ENCODE peak calls at places on chromosomes 1 and 21, in six cellular contexts. S is cardiac fibroblast, C is GM12865, O is psoas muscle, A is hepatocyte, H is BJ. I is an unnamed sample.

GRCh38 chr1:156896490-156897033 is 3.0 kb downstream of the PEAR1 start:
- DNase-seq in O (no peak), S (peak), C (no peak), A (peak), H (peak), I (peak)

GRCh38 chr1:47714368-47714767 is 276.5 kb downstream of the FOXD2 start:
- DNase-seq in H (no peak), A (no peak), C (no peak), O (no peak), S (no peak), I (no peak)

GRCh38 chr1:183444243-183444642 is 26.1 kb upstream of the NMNAT2 start:
- DNase-seq in S (peak), H (no peak), C (no peak), O (no peak), A (no peak), I (no peak)

GRCh38 chr21:16117851-16118592 is 388.2 kb downstream of the USP25 start:
- DNase-seq in H (peak), A (peak), C (no peak), S (peak), O (no peak), I (peak)

GRCh38 chr21:31180256-31181088 is 142.2 kb upstream of the KRTAP19-8 start:
- DNase-seq in O (no peak), A (peak), H (no peak), C (peak), S (peak), I (no peak)

GRCh38 chr1:53413175-53414001 is 45.8 kb upstream of the DMRTB1 start:
- DNase-seq in A (peak), O (no peak), H (peak), C (peak), S (peak), I (peak)

GRCh38 chr21:33901421-33902288 is 13.9 kb downstream of the ATP5PO start:
- DNase-seq in O (peak), H (no peak), C (peak), S (peak), A (peak), I (no peak)

GRCh38 chr1:5448486-5448885 is 543.7 kb downstream of the NPHP4 start:
- DNase-seq in A (no peak), S (no peak), C (no peak), O (no peak), H (no peak), I (no peak)

GRCh38 chr1:226632922-226633351 is 84.4 kb downstream of the STUM start:
- DNase-seq in S (no peak), A (no peak), C (no peak), O (no peak), H (no peak), I (no peak)

GRCh38 chr1:58575831-58576726 is 973 bp downstream of the TACSTD2 start:
- DNase-seq in A (no peak), H (no peak), S (no peak), C (no peak), O (no peak), I (no peak)

GRCh38 chr21:37800496-37801061 is 115.7 kb downstream of the KCNJ6 start:
- DNase-seq in H (no peak), O (no peak), C (no peak), S (peak), A (no peak), I (no peak)

GRCh38 chr21:38303300-38303699 is 46.5 kb downstream of the KCNJ15 start:
- DNase-seq in C (no peak), S (peak), O (peak), H (peak), A (peak), I (peak)

GRCh38 chr1:53470155-53470554 is 11.0 kb downstream of the DMRTB1 start:
- DNase-seq in O (peak), H (no peak), A (peak), S (peak), C (no peak), I (no peak)

GRCh38 chr1:23562138-23562819 is 3.0 kb upstream of the ID3 start:
- DNase-seq in S (peak), O (peak), C (peak), H (peak), A (peak), I (peak)

GRCh38 chr1:39395357-39395831 is 96.0 kb upstream of the BMP8A start:
- DNase-seq in H (no peak), S (peak), C (no peak), O (no peak), A (peak), I (peak)

GRCh38 chr1:37602750-37603694 is 7.3 kb upstream of the GNL2 start:
- DNase-seq in H (no peak), O (no peak), A (peak), S (peak), C (peak), I (no peak)

GRCh38 chr1:182795563-182796228 is 6.1 kb downstream of the NPL start:
- DNase-seq in S (no peak), C (no peak), H (no peak), A (peak), O (no peak), I (no peak)

GRCh38 chr1:90795396-90795795 is 78.3 kb upstream of the BARHL2 start:
- DNase-seq in S (no peak), C (no peak), H (no peak), A (no peak), O (no peak), I (no peak)

GRCh38 chr1:78586572-78586971 is 33.7 kb upstream of the IFI44L start:
- DNase-seq in C (no peak), A (no peak), H (peak), O (no peak), S (peak), I (peak)

GRCh38 chr1:115507256-115507589 is 134.5 kb upstream of the VANGL1 start:
- DNase-seq in A (peak), O (no peak), H (no peak), S (peak), C (peak), I (no peak)

GRCh38 chr21:46168659-46169386 is 13.4 kb upstream of the FTCD start:
- DNase-seq in C (no peak), A (no peak), S (no peak), O (no peak), H (no peak), I (no peak)

GRCh38 chr1:115432061-115432460 is 94.0 kb upstream of the NGF start:
- DNase-seq in C (no peak), H (peak), S (peak), O (no peak), A (peak), I (no peak)

GRCh38 chr1:233912447-233912846 is 8.0 kb downstream of the SLC35F3 start:
- DNase-seq in C (no peak), H (no peak), O (no peak), S (no peak), A (no peak), I (no peak)
- TF ChIP-seq CTCF in C (no peak), H (no peak), O (no peak), S (no peak), A (no peak), I (no peak)

GRCh38 chr1:20771780-20772179 is 15.3 kb downstream of the HP1BP3 start:
- DNase-seq in O (no peak), C (no peak), S (no peak), A (no peak), H (no peak), I (no peak)
- H3K4me3 ChIP-seq in O (no peak), C (no peak), S (no peak), A (no peak), H (no peak), I (no peak)

GRCh38 chr1:96598416-96599168 is 123.0 kb upstream of the PTBP2 start:
- DNase-seq in C (no peak), A (no peak), O (no peak), S (peak), H (no peak), I (no peak)

GRCh38 chr1:96596226-96596625 is 125.4 kb upstream of the PTBP2 start:
- DNase-seq in H (no peak), C (peak), S (peak), A (peak), O (peak), I (no peak)
- TF ChIP-seq CTCF in H (peak), C (peak), S (peak), A (peak), O (peak), I (peak)

GRCh38 chr1:9448132-9449105 is 90.8 kb upstream of the SLC25A33 start:
- DNase-seq in H (no peak), A (no peak), C (no peak), S (no peak), O (no peak), I (no peak)
- H3K4me3 ChIP-seq in H (no peak), A (no peak), C (no peak), S (no peak), O (peak), I (no peak)

DNA sequence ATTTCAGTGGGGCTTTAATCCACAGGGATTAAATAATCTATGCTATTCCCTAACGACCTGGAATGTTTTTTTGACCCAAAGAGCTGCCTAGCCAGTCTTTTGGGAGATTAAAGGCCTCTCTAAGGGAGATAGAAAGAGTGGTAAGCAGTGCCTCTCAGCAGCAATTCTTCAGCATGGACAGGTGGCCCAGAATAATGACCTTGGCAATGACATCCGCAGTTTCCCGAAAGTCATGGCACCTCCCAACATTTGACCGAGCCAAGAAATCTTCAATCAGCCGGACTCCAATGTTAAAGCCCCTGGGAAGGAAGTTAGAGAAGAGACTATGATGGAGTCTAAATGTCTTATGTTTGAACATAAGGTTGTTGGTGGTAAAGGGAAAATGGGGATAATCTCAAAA is 9.8 kb downstream of the TRAPPC3 start:
- DNase-seq in S (no peak), H (no peak), A (no peak), C (no peak), O (no peak), I (no peak)
- TF ChIP-seq CTCF in S (no peak), H (no peak), A (no peak), C (no peak), O (no peak), I (no peak)

DNA sequence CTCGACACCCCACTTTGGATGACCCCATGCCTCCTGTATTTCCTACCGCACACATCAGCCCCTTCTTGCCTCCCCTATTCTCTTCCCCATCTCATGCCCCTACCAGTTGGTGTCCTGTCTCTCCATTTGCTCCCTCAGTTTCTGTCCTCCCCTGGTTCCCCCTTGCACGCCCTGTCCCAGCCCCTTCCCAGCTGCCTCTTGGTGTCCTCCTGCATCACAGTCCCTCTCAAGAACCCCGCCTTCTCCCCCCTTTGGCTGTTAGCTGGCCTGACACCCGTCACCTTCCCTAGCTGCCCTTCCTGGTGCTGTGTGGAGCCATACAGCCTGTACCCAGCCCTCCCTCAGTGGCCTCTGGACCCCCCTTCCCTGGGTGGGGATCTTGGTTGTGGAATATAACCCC is 41.5 kb upstream of the NFASC start:
- DNase-seq in A (no peak), O (no peak), C (no peak), H (no peak), S (no peak), I (no peak)
- H3K4me3 ChIP-seq in A (no peak), O (peak), C (no peak), H (peak), S (no peak), I (peak)

GRCh38 chr1:110606784-110607662 is 865 bp upstream of the KCNA2 start:
- DNase-seq in S (no peak), O (no peak), H (no peak), C (no peak), A (peak), I (no peak)
- TF ChIP-seq CTCF in S (no peak), O (no peak), H (no peak), C (no peak), A (no peak), I (no peak)

GRCh38 chr1:171961861-171962260 is 120.6 kb downstream of the DNM3 start:
- DNase-seq in A (no peak), C (peak), H (no peak), S (no peak), O (no peak), I (no peak)
- H3K4me3 ChIP-seq in A (no peak), C (no peak), H (no peak), S (no peak), O (no peak), I (no peak)

DNA sequence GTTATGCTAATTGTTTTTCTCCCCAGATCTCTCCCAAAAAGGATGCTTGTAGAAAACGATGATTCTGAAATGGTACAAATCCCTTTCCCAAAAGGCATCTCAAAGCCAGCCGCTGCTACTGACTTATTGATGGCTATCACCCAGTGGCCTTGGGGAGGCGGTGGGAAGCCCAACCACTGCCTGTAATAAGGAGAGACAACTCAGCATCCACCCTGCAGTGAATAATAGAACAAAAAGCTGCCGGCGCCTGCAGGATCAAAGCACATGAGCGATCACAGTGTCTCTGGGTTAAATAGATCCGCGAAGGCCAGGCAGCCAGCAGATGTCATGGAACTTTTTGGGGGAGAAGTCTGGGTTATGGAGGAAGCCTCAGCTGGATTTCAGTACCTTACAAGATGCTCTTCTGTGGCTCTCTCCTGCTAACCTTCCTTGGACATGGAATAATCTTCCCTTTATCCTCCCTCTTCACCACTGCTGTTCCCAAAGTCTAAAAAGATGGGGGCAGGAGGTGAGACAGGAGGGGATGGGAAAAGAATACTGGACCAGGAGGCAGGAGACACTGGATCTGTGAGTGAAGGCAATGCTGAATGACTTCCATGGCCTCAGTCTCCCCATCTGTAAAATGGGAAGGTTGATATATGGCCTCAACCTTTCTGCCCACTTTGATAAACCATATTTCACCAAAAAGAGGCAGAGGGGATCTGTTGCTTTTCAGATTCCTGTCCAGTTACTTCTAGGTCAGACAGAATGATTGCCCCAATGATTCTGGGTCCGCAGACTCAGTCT is 54.9 kb upstream of the CD34 start:
- DNase-seq in S (no peak), O (no peak), A (no peak), H (no peak), C (no peak), I (no peak)
- TF ChIP-seq CTCF in S (no peak), O (no peak), A (no peak), H (no peak), C (no peak), I (no peak)

DNA sequence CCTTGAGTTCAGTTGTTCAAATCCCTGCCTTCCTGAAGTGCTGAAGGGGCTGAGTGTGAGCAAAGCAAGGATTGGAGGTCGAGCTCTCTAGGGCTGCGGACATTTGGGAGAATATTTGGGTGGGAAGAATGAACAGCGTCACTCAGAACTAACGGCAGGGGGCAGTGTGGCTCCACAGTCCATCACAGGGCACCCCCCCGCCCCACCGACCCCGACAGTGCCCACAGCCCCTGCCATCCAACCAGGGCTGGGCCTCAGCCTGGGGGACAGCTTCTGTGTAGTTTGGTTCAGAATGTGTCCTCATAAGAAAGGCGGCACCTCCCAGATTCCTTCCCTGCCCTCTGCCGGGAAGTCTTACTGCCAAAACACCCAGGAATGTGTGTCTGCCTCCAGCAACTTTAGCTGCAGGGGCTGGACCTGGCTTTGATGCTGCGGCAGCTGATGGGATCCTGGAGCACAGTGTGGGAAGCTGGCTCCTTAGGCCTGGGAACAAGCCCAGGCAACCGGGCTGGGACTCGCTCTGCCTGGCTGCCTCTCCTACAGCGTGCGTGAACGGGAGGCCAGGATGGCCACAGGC is 104.8 kb upstream of the TMPRSS2 start:
- DNase-seq in C (no peak), A (peak), H (peak), O (peak), S (peak), I (peak)
- H3K4me3 ChIP-seq in C (no peak), A (no peak), H (no peak), O (no peak), S (no peak), I (no peak)